ENCODE peak calls at places on chromosomes 5 and 9, in four cellular contexts. V is uterus, A is A549, M is Caco-2. E is an unnamed sample.

GRCh38 chr5:137923856-137924255 is 34.6 kb downstream of the PKD2L2 start:
- DNase-seq in V (no peak), M (peak), A (no peak), E (no peak)

GRCh38 chr9:81826541-81826906 is 101.7 kb upstream of the SPATA31D4 start:
- DNase-seq in A (no peak), V (no peak), M (no peak), E (no peak)

GRCh38 chr5:137657073-137657472 is 78.8 kb downstream of the KLHL3 start:
- DNase-seq in V (no peak), M (no peak), A (no peak), E (no peak)

GRCh38 chr5:120446068-120446492 is 18.0 kb upstream of the PRR16 start:
- DNase-seq in A (no peak), V (peak), M (no peak), E (no peak)

GRCh38 chr5:149141957-149142851 is 911 bp downstream of the ABLIM3 start:
- DNase-seq in V (peak), M (no peak), A (no peak), E (no peak)

GRCh38 chr5:43140286-43140685 is 19.6 kb downstream of the ZNF131 start:
- DNase-seq in V (no peak), M (no peak), A (no peak), E (no peak)

GRCh38 chr5:72144762-72145161 is 37.5 kb downstream of the MAP1B start:
- DNase-seq in V (no peak), M (no peak), A (no peak), E (no peak)

GRCh38 chr5:154365823-154366222 is 80.0 kb upstream of the SAP30L start:
- DNase-seq in M (no peak), A (no peak), V (no peak), E (no peak)

GRCh38 chr9:91160599-91161464 is 200.9 kb downstream of the AUH start:
- DNase-seq in M (no peak), V (no peak), A (no peak), E (no peak)

GRCh38 chr5:132362086-132362485 is 7.4 kb upstream of the SLC22A5 start:
- DNase-seq in A (no peak), V (no peak), M (no peak), E (no peak)

GRCh38 chr5:142097681-142098080 is 10.9 kb upstream of the NDFIP1 start:
- DNase-seq in A (no peak), M (no peak), V (no peak), E (no peak)

GRCh38 chr9:129626944-129627297 is 958 bp downstream of the NTMT1 start:
- DNase-seq in A (no peak), V (no peak), M (no peak), E (no peak)

GRCh38 chr5:140632366-140633080 is 452 bp downstream of the CD14 start:
- DNase-seq in M (peak), A (no peak), V (peak), E (no peak)

GRCh38 chr9:75369989-75370388 is 281.7 kb downstream of the OSTF1 start:
- DNase-seq in V (no peak), M (no peak), A (no peak), E (no peak)

GRCh38 chr5:122385286-122385685 is 73.2 kb downstream of the SNCAIP start:
- DNase-seq in V (no peak), A (no peak), M (no peak), E (no peak)

GRCh38 chr9:129011761-129012281 is 16.3 kb downstream of the SH3GLB2 start:
- DNase-seq in V (no peak), A (no peak), M (no peak), E (no peak)

GRCh38 chr9:109442716-109443115 is 55.4 kb downstream of the PTPN3 start:
- DNase-seq in A (no peak), V (no peak), M (no peak), E (no peak)

GRCh38 chr9:92176800-92177185 is 61.6 kb upstream of the SPTLC1 start:
- DNase-seq in V (no peak), A (no peak), M (no peak), E (no peak)

GRCh38 chr5:168950241-168950951 is 350.5 kb downstream of the SLIT3 start:
- DNase-seq in V (no peak), A (no peak), M (no peak), E (no peak)

GRCh38 chr5:92641031-92641962 is 939.7 kb downstream of the NR2F1-AS1 start:
- DNase-seq in A (peak), V (peak), M (no peak), E (no peak)

GRCh38 chr9:79769476-79770275 is 197.9 kb downstream of the TLE4 start:
- DNase-seq in M (peak), A (no peak), V (no peak), E (no peak)

GRCh38 chr9:99238331-99238730 is 16.2 kb downstream of the SEC61B start:
- DNase-seq in A (no peak), V (no peak), M (no peak), E (no peak)
- TF ChIP-seq CTCF in A (no peak), V (no peak), M (no peak), E (no peak)

GRCh38 chr5:20231040-20231439 is 243.0 kb upstream of the CDH18 start:
- DNase-seq in M (no peak), V (no peak), A (no peak), E (no peak)
- TF ChIP-seq CTCF in M (no peak), V (no peak), A (no peak), E (peak)

DNA sequence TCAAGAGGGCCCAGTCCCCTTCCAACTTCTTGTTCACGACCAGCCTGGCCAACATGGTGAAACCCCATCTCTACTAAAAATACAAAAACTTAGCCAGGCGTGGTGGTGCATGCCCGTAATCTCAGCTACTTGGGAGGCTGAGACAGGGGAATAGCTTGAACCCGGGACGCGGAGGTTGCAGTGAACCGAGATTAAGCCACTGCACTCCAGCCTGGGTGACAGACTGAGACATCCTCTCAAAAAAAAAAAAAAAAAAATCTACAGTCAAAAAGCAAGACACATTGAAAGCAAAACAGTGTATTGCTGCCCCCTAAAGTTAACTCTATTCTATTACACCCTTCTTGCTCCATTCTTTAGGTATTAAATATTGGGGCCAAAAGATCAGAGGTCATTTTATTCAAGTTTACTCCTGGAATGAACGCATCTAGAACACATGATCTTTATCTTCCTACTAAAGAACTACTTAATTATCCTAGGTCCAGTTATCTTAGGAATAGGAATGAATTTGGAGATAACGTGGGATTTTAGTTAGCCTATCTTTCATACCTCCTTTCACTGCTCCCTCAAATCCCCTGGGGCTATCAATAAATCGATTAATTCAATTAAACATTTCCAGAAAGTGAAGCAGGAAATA is 2.4 kb downstream of the ATG12 start:
- DNase-seq in V (no peak), M (peak), A (peak), E (no peak)
- TF ChIP-seq CTCF in V (peak), M (peak), A (peak), E (peak)

DNA sequence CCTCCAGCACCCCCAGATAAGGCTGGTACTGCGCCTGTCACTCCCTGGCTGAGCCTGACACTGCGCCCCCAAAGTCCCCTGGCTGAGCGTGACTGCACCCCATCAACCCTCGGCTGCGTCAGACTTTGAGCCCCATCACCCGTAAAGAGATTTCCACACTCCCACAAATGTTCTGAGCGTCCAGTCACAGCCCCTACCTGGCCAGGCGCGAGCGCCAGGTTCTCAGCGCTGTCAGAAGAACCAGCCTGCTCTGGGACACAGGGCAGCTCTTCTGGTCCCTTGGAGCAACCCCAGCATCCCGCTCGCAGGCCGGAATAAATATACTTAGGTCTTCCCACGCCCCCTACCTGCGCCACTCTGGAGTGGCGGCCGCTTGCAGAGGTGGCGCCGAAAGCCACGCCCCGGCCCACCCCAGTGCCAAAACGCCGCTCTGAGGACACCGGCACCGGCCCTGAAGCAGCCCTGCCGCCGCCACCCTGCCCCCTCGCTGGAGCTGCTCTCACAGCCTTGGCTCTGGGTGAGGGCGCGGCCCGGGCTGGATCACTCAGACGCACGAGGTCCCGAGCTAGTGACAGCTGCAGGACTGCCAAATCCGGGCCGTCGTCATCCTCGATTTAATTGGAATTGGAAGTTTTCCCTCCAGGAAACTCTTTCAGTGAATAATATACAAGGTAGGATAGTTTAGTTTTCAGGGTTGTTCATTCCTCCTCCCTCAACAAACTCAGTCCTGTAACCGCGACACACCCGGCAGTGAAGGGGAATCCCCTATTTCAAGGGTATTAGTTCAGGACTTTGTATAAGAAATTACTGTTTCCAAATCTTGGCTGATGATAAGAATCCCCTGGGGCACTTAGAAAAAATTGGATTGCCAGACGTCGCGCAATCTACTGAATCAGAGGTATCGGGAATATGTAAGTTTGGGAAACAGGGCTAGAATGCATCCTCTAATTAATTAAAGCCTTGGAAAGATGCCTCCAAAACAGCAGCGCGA is 1.2 kb upstream of the CEMIP2 start:
- DNase-seq in A (peak), M (peak), V (peak), E (peak)
- TF ChIP-seq CTCF in A (peak), M (no peak), V (no peak), E (peak)

GRCh38 chr9:3329361-3329760 is 196.4 kb downstream of the RFX3 start:
- DNase-seq in M (no peak), V (no peak), A (no peak), E (no peak)

GRCh38 chr9:3330792-3331420 is 194.9 kb downstream of the RFX3 start:
- DNase-seq in A (peak), M (no peak), V (no peak), E (no peak)

GRCh38 chr9:3332802-3333201 is 193.0 kb downstream of the RFX3 start:
- DNase-seq in M (no peak), A (no peak), V (no peak), E (no peak)

GRCh38 chr9:3336951-3337350 is 188.8 kb downstream of the RFX3 start:
- DNase-seq in V (no peak), A (no peak), M (no peak), E (no peak)

GRCh38 chr9:3331801-3332200 is 194.0 kb downstream of the RFX3 start:
- DNase-seq in V (no peak), A (no peak), M (peak), E (no peak)
- TF ChIP-seq CTCF in V (no peak), A (peak), M (no peak), E (peak)

GRCh38 chr5:151686673-151687378 is at the start of gene SPARC:
- DNase-seq in V (peak), A (no peak), M (no peak), E (peak)
- TF ChIP-seq CTCF in V (no peak), A (no peak), M (no peak), E (no peak)

GRCh38 chr5:88140863-88141694 is 127.6 kb downstream of the TMEM161B start:
- DNase-seq in A (peak), M (peak), V (peak), E (peak)
- TF ChIP-seq CTCF in A (peak), M (peak), V (peak), E (peak)